ENCODE peak calls at places on chromosomes 7 and 10, in nine cellular contexts. N, O, J, C, X, E, W, D and I are unnamed samples.

GRCh38 chr10:13890617-13891541 is 304.1 kb downstream of the PRPF18 start:
- DNase-seq in D (peak), X (peak), E (peak), O (peak), J (no peak), C (no peak), W (no peak), N (peak), I (peak)

GRCh38 chr10:1550291-1550595 is 187.1 kb downstream of the ADARB2 start:
- DNase-seq in J (no peak), D (peak), O (no peak), E (no peak), W (no peak), C (no peak), N (no peak), X (no peak), I (no peak)

GRCh38 chr7:46786221-46786951 is 795.5 kb downstream of the TNS3 start:
- DNase-seq in O (no peak), J (peak), E (peak), D (no peak), C (no peak), W (no peak), X (no peak), N (peak), I (peak)

GRCh38 chr7:12647364-12648219 is 39.8 kb upstream of the ARL4A start:
- DNase-seq in N (peak), W (peak), C (no peak), E (peak), D (no peak), X (peak), O (no peak), J (peak), I (peak)

GRCh38 chr10:22489467-22489866 is 144.2 kb downstream of the SPAG6 start:
- DNase-seq in E (no peak), O (no peak), J (no peak), N (no peak), X (no peak), D (no peak), C (no peak), W (no peak), I (no peak)

GRCh38 chr10:70617798-70618568 is 15.4 kb upstream of the PRF1 start:
- DNase-seq in N (peak), O (no peak), D (no peak), W (no peak), J (no peak), X (no peak), C (no peak), E (peak), I (no peak)

GRCh38 chr7:155804431-155804831 is 7.8 kb downstream of the SHH start:
- DNase-seq in D (no peak), E (no peak), W (peak), N (no peak), X (no peak), J (no peak), C (no peak), O (no peak), I (no peak)

GRCh38 chr7:101121996-101122932 is 4.6 kb upstream of the SERPINE1 start:
- DNase-seq in J (peak), N (peak), D (no peak), X (peak), W (peak), C (no peak), E (peak), O (no peak), I (peak)

GRCh38 chr7:112211348-112211907 is 4.9 kb downstream of the ZNF277 start:
- DNase-seq in C (no peak), J (no peak), W (no peak), E (no peak), X (peak), N (peak), D (no peak), O (no peak), I (peak)

GRCh38 chr10:80900661-80901060 is 363.0 kb downstream of the SH2D4B start:
- DNase-seq in O (no peak), W (no peak), N (no peak), X (no peak), J (no peak), E (no peak), D (no peak), C (no peak), I (no peak)

GRCh38 chr10:3090388-3090787 is 23.0 kb downstream of the PFKP start:
- DNase-seq in O (no peak), X (no peak), D (no peak), W (no peak), J (no peak), E (no peak), C (no peak), N (no peak), I (no peak)

GRCh38 chr7:88111136-88111748 is 108.6 kb downstream of the SRI start:
- DNase-seq in J (peak), W (no peak), C (no peak), O (no peak), D (no peak), X (peak), N (peak), E (no peak), I (peak)

GRCh38 chr7:34165927-34166550 is 260.7 kb downstream of the BMPER start:
- DNase-seq in O (no peak), D (no peak), C (no peak), W (no peak), X (peak), J (no peak), E (peak), N (peak), I (peak)

GRCh38 chr7:117250245-117250644 is 72.6 kb downstream of the WNT2 start:
- DNase-seq in N (no peak), J (no peak), O (no peak), D (no peak), C (no peak), E (no peak), W (no peak), X (no peak), I (no peak)

DNA sequence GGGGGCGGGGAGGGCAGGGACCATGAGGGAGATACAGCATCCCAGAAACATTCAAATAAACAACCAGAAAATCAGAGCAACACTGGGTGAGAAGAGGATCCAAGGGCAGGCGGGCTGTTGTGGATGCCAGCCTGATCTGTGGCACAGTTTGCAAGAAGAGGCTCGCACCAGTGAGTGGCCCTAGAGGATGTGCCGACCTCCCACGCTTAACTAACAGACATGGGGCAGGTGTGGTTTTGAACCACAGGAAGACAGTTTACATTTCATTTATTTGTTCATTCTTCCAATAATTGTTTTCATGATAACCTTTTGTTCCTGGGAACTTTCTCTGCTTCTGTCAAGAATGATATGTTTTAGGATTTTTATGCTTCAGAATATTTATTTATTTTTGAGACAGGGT is 115.6 kb downstream of the ZNF248 start:
- DNase-seq in O (no peak), E (no peak), C (no peak), X (no peak), J (no peak), D (no peak), W (no peak), N (no peak), I (no peak)
- TF ChIP-seq CTCF in O (no peak), E (no peak), C (no peak), X (no peak), J (no peak), D (no peak), W (no peak), N (no peak), I (no peak)

DNA sequence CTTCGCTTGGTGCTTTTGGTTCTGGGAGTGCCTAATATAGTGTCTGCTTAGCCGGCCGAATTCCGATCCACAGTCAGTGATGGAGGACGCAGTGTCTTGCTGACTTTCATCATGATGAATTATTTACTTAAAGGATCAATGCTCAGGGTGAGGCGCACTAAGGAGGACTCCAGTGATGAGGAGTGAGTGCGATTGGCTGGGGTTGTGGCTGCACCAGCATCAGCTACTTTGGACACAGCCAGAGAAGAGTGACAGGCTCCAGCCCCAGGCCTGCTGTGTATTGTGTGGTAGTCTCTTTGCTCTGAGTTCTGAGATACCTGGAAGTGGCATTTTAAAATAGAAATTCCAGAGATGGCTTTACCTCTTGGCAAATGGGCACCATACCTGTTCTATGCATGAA is 73.3 kb upstream of the ANLN start:
- DNase-seq in O (no peak), C (no peak), X (no peak), J (no peak), W (no peak), N (no peak), D (no peak), E (no peak), I (no peak)
- TF ChIP-seq CTCF in O (no peak), C (no peak), X (no peak), J (no peak), W (no peak), N (no peak), D (no peak), E (no peak), I (no peak)

DNA sequence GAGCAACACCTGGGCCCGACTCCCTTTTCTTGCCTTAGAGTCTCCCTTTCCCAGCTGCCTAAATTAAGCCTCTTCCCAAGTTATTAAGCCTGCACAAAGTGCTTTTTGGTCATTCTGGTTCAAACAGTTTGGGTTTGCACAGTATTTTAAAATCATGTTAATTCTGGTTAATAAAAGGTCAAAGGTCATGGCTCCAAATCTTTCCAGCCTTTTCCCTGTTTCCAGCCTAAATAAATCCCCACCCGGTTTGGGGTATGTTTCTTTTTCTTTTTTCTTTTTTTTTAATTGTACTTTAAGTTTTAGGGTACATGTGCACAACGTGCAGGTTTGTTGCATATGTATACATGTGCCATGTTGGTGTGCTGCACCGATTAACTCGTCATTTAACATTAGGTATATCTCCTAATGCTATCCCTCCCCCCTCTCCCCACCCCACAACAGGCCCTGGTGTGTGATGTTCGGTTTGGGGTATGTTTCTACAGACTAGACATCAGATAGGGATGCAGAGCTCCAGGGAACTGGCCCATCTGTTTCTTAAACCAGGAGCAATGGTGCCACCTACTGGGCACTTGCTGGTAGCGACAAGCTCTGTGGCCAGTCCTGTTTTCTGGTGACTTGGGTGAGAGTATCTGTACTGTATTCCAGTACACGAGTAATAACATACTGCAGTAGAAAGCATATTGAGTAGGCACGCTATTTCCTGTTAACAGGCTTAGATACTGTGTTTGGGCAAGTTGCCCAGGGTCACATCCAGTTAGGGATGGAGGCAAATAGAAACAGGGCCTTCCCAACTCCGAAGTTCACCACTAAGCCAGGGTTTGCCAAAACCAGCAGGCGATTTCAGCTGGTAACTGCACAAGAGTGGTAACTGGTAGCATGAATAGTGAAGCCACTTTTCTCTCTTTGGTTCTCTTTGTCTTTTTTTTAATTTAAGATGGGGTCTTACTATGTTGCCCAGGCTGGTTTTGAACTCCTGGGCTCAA is 60.6 kb upstream of the TRIM8 start:
- DNase-seq in W (peak), N (peak), J (peak), D (peak), E (peak), C (peak), X (peak), O (peak), I (peak)
- TF ChIP-seq CTCF in W (peak), N (peak), J (peak), D (peak), E (peak), C (peak), X (peak), O (peak), I (peak)

DNA sequence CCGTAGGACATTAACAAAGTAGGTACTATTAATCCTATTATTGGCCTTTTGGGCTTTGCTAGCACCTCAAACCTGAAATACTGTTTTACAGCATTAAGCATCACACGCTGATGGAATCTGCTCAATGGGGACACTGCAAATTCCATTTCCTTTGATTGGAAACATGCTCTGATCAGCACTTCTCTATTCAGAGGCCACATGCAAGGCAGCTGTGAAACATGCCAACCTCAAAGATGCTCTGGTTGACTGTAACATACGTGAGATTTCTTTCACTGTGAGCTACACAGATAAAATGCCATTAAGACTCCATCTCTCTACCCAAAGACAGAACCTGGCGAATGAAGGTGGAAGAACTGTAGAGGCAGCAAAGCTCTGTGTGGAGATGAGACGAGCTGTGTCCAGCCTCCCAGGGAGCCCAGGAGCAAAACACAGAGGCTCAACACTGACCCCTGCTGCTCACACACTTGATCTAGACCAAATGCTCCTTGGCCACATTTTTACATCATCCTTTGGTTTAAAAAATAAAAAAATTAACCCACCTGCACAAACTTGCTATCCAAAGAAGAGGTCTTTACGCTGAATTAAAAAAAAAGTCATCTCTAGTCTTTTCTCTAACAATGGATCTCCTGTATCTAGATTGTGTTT is 8.0 kb downstream of the RSU1 start:
- DNase-seq in C (peak), O (peak), D (peak), J (no peak), E (peak), W (peak), N (peak), X (peak), I (peak)
- TF ChIP-seq CTCF in C (peak), O (peak), D (peak), J (peak), E (peak), W (peak), N (peak), X (peak), I (peak)

DNA sequence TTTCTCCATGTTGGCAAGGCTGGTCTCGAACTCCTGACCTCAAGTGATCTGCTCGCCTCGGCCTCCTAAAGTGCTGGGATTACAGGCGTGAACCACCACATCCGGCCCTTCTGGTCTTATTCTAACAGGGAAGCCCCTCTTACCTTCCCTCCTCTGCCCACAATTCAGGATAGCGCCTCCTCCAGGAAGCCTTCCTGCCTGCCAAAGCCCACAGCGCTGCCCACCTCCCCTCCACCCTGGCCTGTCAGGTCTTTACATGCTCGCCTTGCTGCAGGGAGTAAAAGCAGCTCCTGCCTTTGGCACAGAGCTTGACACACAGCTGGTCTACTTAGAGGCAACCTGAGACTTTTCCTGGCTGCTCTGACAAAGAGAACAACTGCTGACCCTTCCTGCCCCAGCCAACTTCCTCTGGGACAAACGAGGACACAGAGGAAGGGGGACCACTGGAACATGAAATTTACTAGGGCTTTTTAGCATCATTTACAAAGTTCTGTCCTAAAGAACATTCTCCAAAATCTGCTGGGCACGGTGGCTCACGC is 13.2 kb downstream of the MLXIPL start:
- DNase-seq in C (no peak), W (no peak), D (no peak), O (no peak), E (no peak), J (no peak), N (no peak), X (no peak), I (no peak)
- TF ChIP-seq CTCF in C (no peak), W (no peak), D (no peak), O (no peak), E (no peak), J (no peak), N (no peak), X (no peak), I (peak)

DNA sequence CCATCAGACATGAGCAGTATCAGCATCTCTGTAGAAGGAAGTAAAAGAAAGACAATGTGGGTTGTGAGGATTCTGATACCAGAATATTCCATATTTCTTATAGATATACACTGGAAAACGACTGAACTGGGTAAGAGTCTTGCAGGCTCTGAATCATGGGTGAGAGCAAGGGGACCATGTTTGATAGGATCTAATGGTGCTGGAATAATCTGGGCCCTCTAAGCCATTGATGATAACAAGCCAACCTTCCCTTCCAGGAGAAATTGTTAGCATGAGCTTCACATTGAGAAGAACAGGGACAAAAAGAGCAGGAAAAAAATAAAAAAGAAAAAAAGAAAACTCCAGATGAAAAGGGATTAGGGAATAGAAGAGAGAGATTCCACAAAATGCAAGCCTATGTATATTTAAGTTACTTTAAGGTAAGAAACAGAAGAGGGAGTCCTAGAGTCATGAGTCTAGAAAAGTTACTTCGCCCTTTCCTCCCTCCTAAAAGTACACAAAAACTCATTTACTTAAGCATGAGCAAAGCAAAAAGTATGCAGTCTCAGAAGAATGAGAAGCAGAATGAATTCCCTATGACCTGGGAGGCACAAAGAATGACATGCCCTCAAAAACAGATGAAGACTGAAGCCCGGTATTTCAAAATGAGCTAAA is 181.9 kb downstream of the TMEM26 start:
- DNase-seq in W (no peak), C (no peak), O (no peak), D (no peak), X (peak), N (peak), E (peak), J (peak), I (peak)
- TF ChIP-seq CTCF in W (no peak), C (no peak), O (no peak), D (no peak), X (peak), N (peak), E (peak), J (no peak), I (peak)

GRCh38 chr10:5484205-5484604 is 15.2 kb downstream of the CALML5 start:
- DNase-seq in C (no peak), O (no peak), E (no peak), J (peak), W (no peak), X (no peak), N (no peak), D (no peak), I (peak)

GRCh38 chr10:5488272-5489161 is 10.9 kb downstream of the CALML5 start:
- DNase-seq in D (no peak), N (no peak), E (no peak), X (peak), J (peak), O (no peak), C (no peak), W (peak), I (no peak)

GRCh38 chr10:5485290-5485689 is 14.1 kb downstream of the CALML5 start:
- DNase-seq in D (no peak), E (no peak), J (no peak), O (no peak), X (no peak), C (no peak), W (no peak), N (no peak), I (no peak)

GRCh38 chr10:5485948-5486851 is 13.2 kb downstream of the CALML5 start:
- DNase-seq in N (no peak), D (no peak), J (no peak), C (no peak), O (no peak), X (no peak), W (no peak), E (no peak), I (no peak)

DNA sequence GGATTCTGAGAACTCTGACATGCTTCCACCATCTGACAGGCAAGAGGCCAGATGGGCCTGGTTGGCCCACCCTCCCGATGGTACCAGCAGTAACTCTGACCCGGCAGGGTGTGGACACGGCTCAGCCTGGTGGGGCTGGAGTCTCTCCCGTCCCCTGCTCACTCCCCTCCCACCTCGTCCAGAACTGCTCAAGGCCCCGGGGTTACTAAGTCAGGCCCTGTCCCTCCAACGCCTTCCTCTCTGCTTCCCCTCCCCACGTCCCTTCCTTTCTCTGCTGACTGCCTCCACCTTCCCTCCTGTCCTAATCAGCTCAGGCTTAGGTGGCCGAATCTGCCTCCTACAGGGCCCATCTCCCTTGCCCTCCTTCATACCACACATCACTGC is 12.5 kb downstream of the CALML5 start:
- DNase-seq in O (no peak), C (no peak), N (no peak), X (no peak), D (no peak), W (no peak), E (no peak), J (no peak), I (no peak)
- TF ChIP-seq CTCF in O (no peak), C (no peak), N (no peak), X (no peak), D (no peak), W (no peak), E (no peak), J (no peak), I (no peak)